ENCODE peak calls at places on chromosome 17, in seven cellular contexts. S is osteocyte; J is ELF-1; T is CD8-positive, alpha-beta T cell; W is EL; U is effector memory CD8-positive, alpha-beta T cell; V is AG04450. Y is an unnamed sample.

GRCh38 chr17:74730491-74731346 is 6.3 kb upstream of the RAB37 start:
- DNase-seq in J (no peak), S (no peak), V (no peak), T (peak), W (no peak), U (peak), Y (no peak)

GRCh38 chr17:59786536-59787319 is 79.3 kb downstream of the VMP1 start:
- DNase-seq in V (peak), U (peak), W (peak), J (peak), S (no peak), T (peak), Y (peak)

GRCh38 chr17:29733151-29733550 is 110.4 kb upstream of the CORO6 start:
- DNase-seq in T (no peak), U (no peak), J (no peak), S (no peak), V (no peak), W (peak), Y (no peak)

GRCh38 chr17:82912571-82913089 is 72.8 kb upstream of the ZNF750 start:
- DNase-seq in U (no peak), J (no peak), V (no peak), S (no peak), W (no peak), T (no peak), Y (no peak)

GRCh38 chr17:4833941-4834501 is 881 bp downstream of the MINK1 start:
- DNase-seq in T (no peak), W (peak), J (peak), V (peak), S (no peak), U (peak), Y (no peak)

GRCh38 chr17:40342575-40343058 is 21.9 kb downstream of the GJD3 start:
- DNase-seq in V (no peak), S (no peak), U (no peak), J (no peak), W (no peak), T (no peak), Y (no peak)

GRCh38 chr17:30524847-30525246 is 47.6 kb downstream of the GOSR1 start:
- DNase-seq in J (no peak), T (no peak), W (peak), U (no peak), S (no peak), V (peak), Y (no peak)

GRCh38 chr17:81566461-81567126 is 14.4 kb upstream of the FAAP100 start:
- DNase-seq in T (no peak), S (peak), U (no peak), V (peak), J (peak), W (peak), Y (no peak)

GRCh38 chr17:75490953-75491649 is 24.2 kb downstream of the CASKIN2 start:
- DNase-seq in U (no peak), T (no peak), W (no peak), J (no peak), V (no peak), S (no peak), Y (no peak)

GRCh38 chr17:82065193-82065637 is 389 bp downstream of the DUS1L start:
- DNase-seq in W (peak), V (no peak), J (no peak), U (no peak), T (no peak), S (no peak), Y (no peak)

GRCh38 chr17:40648326-40648968 is 829 bp upstream of the SMARCE1 start:
- DNase-seq in T (no peak), J (peak), U (no peak), S (no peak), V (no peak), W (no peak), Y (no peak)

GRCh38 chr17:12020595-12021590 is at the start of gene MAP2K4:
- DNase-seq in W (peak), U (peak), T (peak), V (peak), S (peak), J (peak), Y (peak)

GRCh38 chr17:39591958-39592954 is 15.5 kb downstream of the NEUROD2 start:
- DNase-seq in U (no peak), J (peak), W (peak), T (no peak), S (no peak), V (no peak), Y (peak)

GRCh38 chr17:54749157-54749556 is 151.5 kb upstream of the TOM1L1 start:
- DNase-seq in V (no peak), J (peak), S (no peak), T (no peak), U (no peak), W (no peak), Y (no peak)

GRCh38 chr17:72974605-72975232 is 117.8 kb downstream of the SLC39A11 start:
- DNase-seq in S (no peak), J (no peak), V (peak), T (no peak), U (no peak), W (peak), Y (no peak)

GRCh38 chr17:67390646-67391480 is 13.8 kb downstream of the PITPNC1 start:
- DNase-seq in T (peak), J (no peak), V (peak), W (peak), S (no peak), U (peak), Y (peak)

GRCh38 chr17:36858119-36859002 is 78.9 kb upstream of the LHX1 start:
- DNase-seq in V (no peak), S (no peak), T (no peak), U (no peak), W (peak), J (no peak), Y (no peak)

Y was measured in effector CD4-positive, alpha-beta T cell.